ENCODE peak calls at places on chromosomes 6 and 20, in five cellular contexts. A, U, D, N and H are unnamed samples.

GRCh38 chr6:14775528-14775927 is 470.3 kb upstream of the JARID2 start:
- DNase-seq in A (no peak), U (no peak), D (no peak), N (no peak), H (no peak)

GRCh38 chr20:57312138-57312537 is 17.5 kb upstream of the SPO11 start:
- DNase-seq in A (no peak), U (no peak), D (no peak), N (no peak), H (no peak)

GRCh38 chr6:167937948-167938911 is 59.2 kb upstream of the KIF25 start:
- DNase-seq in A (peak; percentile 7), U (peak; percentile 36), D (peak; percentile 7), N (no peak), H (no peak)

GRCh38 chr20:18943542-18943941 is 130.0 kb downstream of the SCP2D1 start:
- DNase-seq in A (no peak), U (no peak), D (peak; percentile 43), N (no peak), H (no peak)

GRCh38 chr6:24004659-24005058 is 121.4 kb upstream of the NRSN1 start:
- DNase-seq in A (no peak), U (no peak), D (no peak), N (no peak), H (no peak)

GRCh38 chr6:43676962-43677606 is 10.5 kb downstream of the MRPS18A start:
- DNase-seq in A (no peak), U (no peak), D (no peak), N (no peak), H (no peak)

GRCh38 chr20:4552075-4552474 is 169.6 kb upstream of the PRND start:
- DNase-seq in A (no peak), U (no peak), D (peak; percentile 46), N (no peak), H (no peak)

GRCh38 chr20:43833511-43834395 is 80.9 kb upstream of the TOX2 start:
- DNase-seq in A (no peak), U (no peak), D (no peak), N (no peak), H (no peak)

DNA sequence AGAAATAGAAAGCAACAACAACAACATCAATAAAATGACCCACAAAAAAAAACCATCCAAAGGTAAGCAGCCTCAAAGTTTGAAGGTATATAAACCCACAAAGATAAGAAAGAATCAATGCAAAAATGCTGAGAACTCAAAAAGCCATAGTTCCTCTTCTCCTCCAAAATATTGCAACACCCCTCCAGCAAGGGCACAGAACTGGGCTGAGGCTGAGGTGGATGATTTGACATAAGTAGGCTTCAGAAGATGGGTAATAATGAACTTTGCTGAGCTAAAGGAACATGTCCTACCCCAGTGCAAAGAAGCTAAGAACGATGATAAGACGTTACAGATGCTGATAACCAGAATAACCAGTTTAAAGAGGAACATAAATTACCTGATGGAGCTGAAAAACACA is 188.8 kb upstream of the BTBD3 start:
- DNase-seq in A (no peak), U (no peak), D (no peak), N (no peak), H (no peak)
- TF ChIP-seq EZH2phosphoT487 in A (no peak), U (no peak), D (no peak), N (no peak), H (no peak)

DNA sequence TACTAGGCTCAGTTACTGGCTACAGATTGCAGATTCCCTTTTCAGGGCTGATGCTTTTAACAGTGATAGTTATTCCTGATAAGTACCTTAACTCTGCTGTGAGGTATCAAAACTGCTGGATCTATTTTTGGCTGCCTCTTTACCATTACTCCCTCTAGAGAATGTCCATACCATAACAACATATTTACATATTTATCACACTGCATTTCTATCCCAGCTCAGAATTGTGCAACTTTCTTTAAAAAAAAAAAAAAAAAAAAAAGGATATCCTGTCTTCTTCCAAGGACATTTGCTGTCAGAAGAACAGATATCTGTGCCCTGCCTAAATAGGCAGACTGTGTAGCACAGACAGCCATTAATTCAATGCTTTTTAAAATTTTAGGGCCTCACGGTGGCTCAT is 94.4 kb downstream of the SSR1 start:
- DNase-seq in A (no peak), U (no peak), D (no peak), N (no peak), H (no peak)
- H3K36me3 ChIP-seq in A (no peaks in the 10 kb centered on the region), U (no peaks in the 10 kb centered on the region), D (peaks cover 50% of the 10 kb centered on the region), N (peaks cover 27% of the 10 kb centered on the region), H (no peaks in the 10 kb centered on the region)

GRCh38 chr20:15267935-15268334 is 930.5 kb upstream of the FLRT3 start:
- DNase-seq in A (no peak), U (no peak), D (no peak), N (no peak), H (no peak)
- H3K4me2 ChIP-seq in A (no peak overlapping the region), U (no peak overlapping the region), D (no peak overlapping the region), N (no peak overlapping the region), H (no peak overlapping the region)

GRCh38 chr6:33430991-33431879 is 11.4 kb downstream of the SYNGAP1 start:
- DNase-seq in A (no peak), U (peak; percentile 97), D (no peak), N (peak; percentile 64), H (peak; percentile 78)
- TF ChIP-seq EZH2phosphoT487 in A (no peak), U (no peak), D (no peak), N (no peak), H (no peak)

GRCh38 chr6:110221738-110222137 is 41.5 kb downstream of the CDC40 start:
- DNase-seq in A (no peak), U (no peak), D (no peak), N (peak; percentile 15), H (no peak)
- H3K36me3 ChIP-seq in A (peaks cover 5% of the 10 kb centered on the region), U (peaks cover 24% of the 10 kb centered on the region), D (peaks cover 2% of the 10 kb centered on the region), N (peaks cover 37% of the 10 kb centered on the region), H (no peaks in the 10 kb centered on the region)

DNA sequence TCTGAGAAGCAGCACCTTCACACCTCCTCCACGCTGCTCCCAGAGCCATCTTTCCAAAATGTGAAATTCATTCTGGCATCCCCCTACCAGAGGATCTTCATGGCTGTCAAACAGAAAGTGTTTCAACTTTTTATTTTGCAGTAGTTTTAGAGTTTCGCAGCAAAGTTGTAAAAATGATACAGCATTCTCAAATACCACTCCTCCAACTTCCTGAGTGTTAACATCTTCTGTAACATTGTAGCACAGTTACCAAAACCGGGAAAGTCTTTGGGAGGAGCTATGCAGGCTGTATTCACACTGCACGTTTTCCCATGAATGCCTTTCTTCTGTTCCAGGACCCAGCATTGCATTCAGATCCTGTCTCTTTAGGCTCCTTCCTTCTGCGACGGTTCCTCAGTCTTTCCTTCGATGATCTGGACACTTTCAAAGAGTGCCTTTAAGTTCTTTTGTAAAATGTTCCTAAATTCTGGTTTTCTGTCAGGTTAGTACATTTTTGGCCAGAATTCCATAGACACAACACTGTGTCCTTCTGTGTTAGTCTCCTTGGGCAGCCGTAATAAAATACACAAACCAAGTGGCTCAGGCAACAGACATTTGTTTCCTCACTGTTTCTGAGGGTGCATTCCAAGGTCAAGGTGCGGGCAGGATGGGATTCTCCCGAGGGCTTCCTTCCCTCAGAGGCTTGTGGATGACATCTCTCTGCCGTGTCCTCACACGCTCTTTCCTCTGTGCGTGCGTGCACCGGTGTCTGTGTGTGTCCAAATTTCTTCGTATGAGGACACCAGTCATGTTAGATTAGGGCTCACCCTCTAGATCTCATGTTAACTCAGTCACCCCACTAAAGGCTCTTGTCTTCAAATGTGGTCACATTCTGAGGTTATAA is 30.3 kb downstream of the CDYL start:
- DNase-seq in A (no peak), U (no peak), D (no peak), N (no peak), H (no peak)
- H3K4me2 ChIP-seq in A (no peak overlapping the region), U (no peak overlapping the region), D (no peak overlapping the region), N (no peak overlapping the region), H (no peak overlapping the region)

GRCh38 chr6:39887692-39888450 is 46.4 kb downstream of the MOCS1 start:
- DNase-seq in A (no peak), U (no peak), D (peak; percentile 7), N (peak; percentile 88), H (peak; percentile 86)
- TF ChIP-seq EZH2phosphoT487 in A (no peak), U (no peak), D (no peak), N (no peak), H (no peak)

GRCh38 chr6:169777896-169778295 is 26.5 kb downstream of the ERMARD start:
- DNase-seq in A (no peak), U (no peak), D (no peak), N (no peak), H (no peak)
- H3K36me3 ChIP-seq in A (no peaks in the 10 kb centered on the region), U (no peaks in the 10 kb centered on the region), D (peaks cover 3% of the 10 kb centered on the region), N (peaks cover 10% of the 10 kb centered on the region), H (no peaks in the 10 kb centered on the region)